ENCODE peak calls at places on chromosomes 16 and 17, in eight cellular contexts. One of them, this sample, is unnamed. For H3K9me3, the result is how much of the 10 kb centered on the place peaks cover.

GRCh38 chr17:49739662-49740271 is 24.2 kb downstream of the FAM117A start:
- DNase-seq in esophagus muscularis mucosa: peak
- DNase-seq in heart left ventricle: peak
- DNase-seq in colonic mucosa: peak
- DNase-seq in psoas muscle: peak
- DNase-seq in HCT116: no peak
- DNase-seq in left ventricle myocardium inferior: peak
- DNase-seq in thoracic aorta: peak
- DNase-seq in this sample: no peak

GRCh38 chr16:66107661-66108060 is 258.8 kb upstream of the CDH5 start:
- DNase-seq in thoracic aorta: no peak
- DNase-seq in HCT116: no peak
- DNase-seq in psoas muscle: no peak
- DNase-seq in colonic mucosa: no peak
- DNase-seq in heart left ventricle: no peak
- DNase-seq in left ventricle myocardium inferior: no peak
- DNase-seq in esophagus muscularis mucosa: no peak
- DNase-seq in this sample: peak

GRCh38 chr17:77948690-77949114 is 9.8 kb upstream of the TNRC6C start:
- DNase-seq in psoas muscle: no peak
- DNase-seq in left ventricle myocardium inferior: no peak
- DNase-seq in esophagus muscularis mucosa: no peak
- DNase-seq in thoracic aorta: no peak
- DNase-seq in heart left ventricle: no peak
- DNase-seq in colonic mucosa: no peak
- DNase-seq in HCT116: peak
- DNase-seq in this sample: peak

GRCh38 chr16:69187387-69187890 is 475 bp downstream of the SNTB2 start:
- DNase-seq in psoas muscle: peak
- DNase-seq in heart left ventricle: peak
- DNase-seq in thoracic aorta: no peak
- DNase-seq in HCT116: no peak
- DNase-seq in left ventricle myocardium inferior: peak
- DNase-seq in colonic mucosa: peak
- DNase-seq in esophagus muscularis mucosa: no peak
- DNase-seq in this sample: no peak

GRCh38 chr17:39484178-39484577 is 22.9 kb downstream of the CDK12 start:
- DNase-seq in HCT116: no peak
- DNase-seq in left ventricle myocardium inferior: no peak
- DNase-seq in esophagus muscularis mucosa: no peak
- DNase-seq in thoracic aorta: no peak
- DNase-seq in psoas muscle: no peak
- DNase-seq in colonic mucosa: no peak
- DNase-seq in heart left ventricle: no peak
- DNase-seq in this sample: no peak

GRCh38 chr16:3065069-3065741 is at the start of gene IL32:
- DNase-seq in colonic mucosa: peak
- DNase-seq in esophagus muscularis mucosa: no peak
- DNase-seq in psoas muscle: no peak
- DNase-seq in heart left ventricle: peak
- DNase-seq in HCT116: no peak
- DNase-seq in left ventricle myocardium inferior: peak
- DNase-seq in thoracic aorta: no peak
- DNase-seq in this sample: peak

GRCh38 chr16:68149596-68149995 is 64.4 kb downstream of the NFATC3 start:
- DNase-seq in colonic mucosa: no peak
- DNase-seq in thoracic aorta: no peak
- DNase-seq in HCT116: no peak
- DNase-seq in left ventricle myocardium inferior: no peak
- DNase-seq in psoas muscle: no peak
- DNase-seq in esophagus muscularis mucosa: no peak
- DNase-seq in heart left ventricle: no peak
- DNase-seq in this sample: no peak

GRCh38 chr17:30477758-30478115 is 529 bp downstream of the GOSR1 start:
- DNase-seq in HCT116: no peak
- DNase-seq in psoas muscle: no peak
- DNase-seq in heart left ventricle: peak
- DNase-seq in colonic mucosa: peak
- DNase-seq in esophagus muscularis mucosa: no peak
- DNase-seq in thoracic aorta: no peak
- DNase-seq in left ventricle myocardium inferior: no peak
- DNase-seq in this sample: no peak

GRCh38 chr16:88974080-88974479 is 2.9 kb downstream of the CBFA2T3 start:
- DNase-seq in heart left ventricle: no peak
- DNase-seq in left ventricle myocardium inferior: no peak
- DNase-seq in psoas muscle: no peak
- DNase-seq in thoracic aorta: no peak
- DNase-seq in HCT116: no peak
- DNase-seq in colonic mucosa: no peak
- DNase-seq in esophagus muscularis mucosa: no peak
- DNase-seq in this sample: no peak
- H3K27ac ChIP-seq in heart left ventricle: no peak
- H3K27ac ChIP-seq in left ventricle myocardium inferior: no peak
- H3K27ac ChIP-seq in psoas muscle: no peak
- H3K27ac ChIP-seq in thoracic aorta: no peak
- H3K27ac ChIP-seq in HCT116: no peak
- H3K27ac ChIP-seq in colonic mucosa: no peak
- H3K27ac ChIP-seq in esophagus muscularis mucosa: no peak
- H3K27ac ChIP-seq in this sample: no peak

DNA sequence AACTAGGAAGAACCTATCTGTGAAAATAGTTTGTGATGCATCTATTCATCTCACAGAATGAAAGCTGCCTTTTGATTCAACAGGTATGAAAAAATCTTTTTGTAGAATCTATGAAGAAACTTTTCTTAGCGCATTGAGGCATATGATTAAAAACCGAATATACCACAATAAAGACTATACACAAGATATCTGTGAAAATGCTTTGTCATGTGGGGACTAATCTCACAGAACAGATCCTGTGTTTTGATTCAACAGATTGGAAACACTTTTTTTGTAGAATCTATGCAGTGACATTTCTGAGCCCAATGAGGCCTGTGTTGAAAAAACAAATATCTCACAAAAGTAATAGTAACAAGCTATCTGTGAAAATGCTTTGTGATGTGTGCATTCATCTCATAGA is 2247.5 kb downstream of the TP53TG3F start:
- DNase-seq in thoracic aorta: no peak
- DNase-seq in HCT116: no peak
- DNase-seq in psoas muscle: no peak
- DNase-seq in colonic mucosa: no peak
- DNase-seq in heart left ventricle: no peak
- DNase-seq in esophagus muscularis mucosa: no peak
- DNase-seq in left ventricle myocardium inferior: no peak
- DNase-seq in this sample: no peak
- H3K9me3 ChIP-seq in thoracic aorta: under half
- H3K9me3 ChIP-seq in HCT116: under half
- H3K9me3 ChIP-seq in psoas muscle: under half
- H3K9me3 ChIP-seq in colonic mucosa: under half
- H3K9me3 ChIP-seq in heart left ventricle: under half
- H3K9me3 ChIP-seq in esophagus muscularis mucosa: under half
- H3K9me3 ChIP-seq in left ventricle myocardium inferior: under half
- H3K9me3 ChIP-seq in this sample: under half

GRCh38 chr16:5428932-5429331 is 331.3 kb upstream of the EEF2KMT start:
- DNase-seq in heart left ventricle: no peak
- DNase-seq in esophagus muscularis mucosa: no peak
- DNase-seq in thoracic aorta: no peak
- DNase-seq in left ventricle myocardium inferior: no peak
- DNase-seq in psoas muscle: no peak
- DNase-seq in HCT116: no peak
- DNase-seq in colonic mucosa: peak
- DNase-seq in this sample: no peak
- TF ChIP-seq CTCF in heart left ventricle: no peak
- TF ChIP-seq CTCF in esophagus muscularis mucosa: no peak
- TF ChIP-seq CTCF in thoracic aorta: no peak
- TF ChIP-seq CTCF in left ventricle myocardium inferior: no peak
- TF ChIP-seq CTCF in psoas muscle: no peak
- TF ChIP-seq CTCF in HCT116: peak
- TF ChIP-seq CTCF in colonic mucosa: no peak
- TF ChIP-seq CTCF in this sample: no peak

GRCh38 chr17:6274310-6274709 is 160.6 kb downstream of the AIPL1 start:
- DNase-seq in HCT116: no peak
- DNase-seq in left ventricle myocardium inferior: no peak
- DNase-seq in esophagus muscularis mucosa: no peak
- DNase-seq in heart left ventricle: no peak
- DNase-seq in colonic mucosa: no peak
- DNase-seq in psoas muscle: no peak
- DNase-seq in thoracic aorta: no peak
- DNase-seq in this sample: no peak
- H3K27ac ChIP-seq in HCT116: no peak
- H3K27ac ChIP-seq in left ventricle myocardium inferior: no peak
- H3K27ac ChIP-seq in esophagus muscularis mucosa: no peak
- H3K27ac ChIP-seq in heart left ventricle: no peak
- H3K27ac ChIP-seq in colonic mucosa: no peak
- H3K27ac ChIP-seq in psoas muscle: no peak
- H3K27ac ChIP-seq in thoracic aorta: no peak
- H3K27ac ChIP-seq in this sample: no peak

GRCh38 chr16:35176449-35176848 is 1717.0 kb downstream of the TP53TG3F start:
- DNase-seq in HCT116: no peak
- DNase-seq in esophagus muscularis mucosa: peak
- DNase-seq in left ventricle myocardium inferior: peak
- DNase-seq in heart left ventricle: peak
- DNase-seq in psoas muscle: no peak
- DNase-seq in colonic mucosa: no peak
- DNase-seq in thoracic aorta: no peak
- DNase-seq in this sample: no peak

GRCh38 chr16:35171106-35171505 is 1711.7 kb downstream of the TP53TG3F start:
- DNase-seq in psoas muscle: no peak
- DNase-seq in heart left ventricle: no peak
- DNase-seq in colonic mucosa: no peak
- DNase-seq in esophagus muscularis mucosa: no peak
- DNase-seq in left ventricle myocardium inferior: no peak
- DNase-seq in thoracic aorta: no peak
- DNase-seq in HCT116: no peak
- DNase-seq in this sample: no peak

GRCh38 chr16:35170610-35171009 is 1711.2 kb downstream of the TP53TG3F start:
- DNase-seq in left ventricle myocardium inferior: no peak
- DNase-seq in heart left ventricle: no peak
- DNase-seq in colonic mucosa: no peak
- DNase-seq in thoracic aorta: no peak
- DNase-seq in psoas muscle: no peak
- DNase-seq in esophagus muscularis mucosa: no peak
- DNase-seq in HCT116: no peak
- DNase-seq in this sample: no peak

GRCh38 chr16:35174006-35174405 is 1714.6 kb downstream of the TP53TG3F start:
- DNase-seq in left ventricle myocardium inferior: no peak
- DNase-seq in HCT116: no peak
- DNase-seq in heart left ventricle: no peak
- DNase-seq in psoas muscle: no peak
- DNase-seq in colonic mucosa: no peak
- DNase-seq in thoracic aorta: no peak
- DNase-seq in esophagus muscularis mucosa: peak
- DNase-seq in this sample: no peak

GRCh38 chr16:35173295-35173694 is 1713.9 kb downstream of the TP53TG3F start:
- DNase-seq in HCT116: no peak
- DNase-seq in psoas muscle: no peak
- DNase-seq in thoracic aorta: no peak
- DNase-seq in colonic mucosa: no peak
- DNase-seq in heart left ventricle: no peak
- DNase-seq in left ventricle myocardium inferior: no peak
- DNase-seq in esophagus muscularis mucosa: peak
- DNase-seq in this sample: no peak
- H3K9me3 ChIP-seq in HCT116: under half
- H3K9me3 ChIP-seq in psoas muscle: under half
- H3K9me3 ChIP-seq in thoracic aorta: under half
- H3K9me3 ChIP-seq in colonic mucosa: under half
- H3K9me3 ChIP-seq in heart left ventricle: under half
- H3K9me3 ChIP-seq in left ventricle myocardium inferior: under half
- H3K9me3 ChIP-seq in esophagus muscularis mucosa: under half
- H3K9me3 ChIP-seq in this sample: under half

DNA sequence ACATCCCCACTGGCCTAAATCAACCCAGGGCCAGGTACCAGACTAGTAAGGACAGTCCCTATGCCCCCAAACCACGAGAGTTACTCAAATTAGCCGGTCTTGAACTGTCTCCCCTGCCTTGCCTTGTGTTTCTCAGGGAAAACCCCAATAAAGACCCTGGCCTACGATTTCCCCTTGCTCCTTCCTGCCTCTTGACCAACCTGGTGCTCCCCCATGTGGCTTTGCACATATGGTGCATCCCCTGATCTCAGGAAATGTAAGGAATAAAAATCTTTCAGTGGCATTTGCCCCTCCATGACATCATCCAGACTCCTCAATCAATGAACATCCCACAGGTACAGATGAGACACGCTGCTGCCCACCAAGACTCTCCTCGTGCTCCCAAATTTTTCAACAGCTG is 87.9 kb downstream of the ZNF18 start:
- DNase-seq in heart left ventricle: no peak
- DNase-seq in left ventricle myocardium inferior: no peak
- DNase-seq in psoas muscle: no peak
- DNase-seq in colonic mucosa: no peak
- DNase-seq in esophagus muscularis mucosa: no peak
- DNase-seq in thoracic aorta: no peak
- DNase-seq in HCT116: no peak
- DNase-seq in this sample: no peak
- TF ChIP-seq CTCF in heart left ventricle: no peak
- TF ChIP-seq CTCF in left ventricle myocardium inferior: no peak
- TF ChIP-seq CTCF in psoas muscle: no peak
- TF ChIP-seq CTCF in colonic mucosa: no peak
- TF ChIP-seq CTCF in esophagus muscularis mucosa: no peak
- TF ChIP-seq CTCF in thoracic aorta: no peak
- TF ChIP-seq CTCF in HCT116: peak
- TF ChIP-seq CTCF in this sample: no peak

DNA sequence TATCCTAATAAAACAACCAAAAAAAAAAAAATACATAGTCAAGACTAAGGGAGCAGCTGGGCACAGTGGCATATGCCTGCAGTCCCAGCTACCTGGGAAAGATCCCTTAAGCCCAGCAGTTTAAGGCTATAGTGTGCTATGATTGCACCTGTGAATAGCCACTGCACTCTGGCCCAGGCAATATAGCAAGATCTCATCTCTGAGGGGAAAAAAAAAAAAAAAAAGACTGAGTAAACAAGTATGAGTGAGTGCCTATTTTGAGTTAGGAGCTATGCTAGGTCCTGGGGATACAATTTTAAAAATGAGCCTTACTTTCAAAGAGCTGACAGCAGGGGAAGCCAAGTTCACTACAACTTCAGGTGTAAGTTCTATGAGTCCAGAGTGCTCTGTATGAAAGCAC is 55.4 kb downstream of the GRB2 start:
- DNase-seq in HCT116: no peak
- DNase-seq in thoracic aorta: no peak
- DNase-seq in colonic mucosa: no peak
- DNase-seq in psoas muscle: no peak
- DNase-seq in esophagus muscularis mucosa: no peak
- DNase-seq in left ventricle myocardium inferior: no peak
- DNase-seq in heart left ventricle: no peak
- DNase-seq in this sample: no peak
- H3K27ac ChIP-seq in HCT116: no peak
- H3K27ac ChIP-seq in thoracic aorta: no peak
- H3K27ac ChIP-seq in colonic mucosa: no peak
- H3K27ac ChIP-seq in psoas muscle: no peak
- H3K27ac ChIP-seq in esophagus muscularis mucosa: no peak
- H3K27ac ChIP-seq in left ventricle myocardium inferior: no peak
- H3K27ac ChIP-seq in heart left ventricle: no peak
- H3K27ac ChIP-seq in this sample: no peak

DNA sequence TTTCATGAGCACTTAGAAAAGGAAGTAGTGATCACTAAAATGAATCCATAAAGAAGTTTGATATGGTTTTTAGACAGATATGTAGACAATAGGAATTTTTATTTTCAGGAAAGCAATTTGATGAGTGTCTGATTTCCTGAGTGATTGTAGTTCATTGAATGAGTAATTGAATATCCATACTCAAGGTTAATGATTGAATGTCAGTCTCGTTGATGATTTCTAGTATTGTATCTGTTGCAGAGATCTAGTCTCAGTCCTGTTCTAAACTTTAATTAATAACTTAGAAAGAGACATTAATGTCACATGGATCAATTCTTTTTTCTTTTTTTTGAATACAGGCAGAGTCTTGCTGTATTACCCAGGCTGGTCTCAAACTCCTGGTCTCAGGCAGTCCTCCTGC is 78.3 kb downstream of the NLK start:
- DNase-seq in heart left ventricle: no peak
- DNase-seq in HCT116: no peak
- DNase-seq in psoas muscle: no peak
- DNase-seq in esophagus muscularis mucosa: no peak
- DNase-seq in colonic mucosa: no peak
- DNase-seq in thoracic aorta: no peak
- DNase-seq in left ventricle myocardium inferior: no peak
- DNase-seq in this sample: no peak
- H3K9me3 ChIP-seq in heart left ventricle: under half
- H3K9me3 ChIP-seq in HCT116: under half
- H3K9me3 ChIP-seq in psoas muscle: under half
- H3K9me3 ChIP-seq in esophagus muscularis mucosa: under half
- H3K9me3 ChIP-seq in colonic mucosa: under half
- H3K9me3 ChIP-seq in thoracic aorta: under half
- H3K9me3 ChIP-seq in left ventricle myocardium inferior: under half
- H3K9me3 ChIP-seq in this sample: under half